ENCODE peak calls at places on chromosome 11, in five cellular contexts. A, U, Y, C and W are unnamed samples.

GRCh38 chr11:35162795-35163194 is 23.8 kb downstream of the CD44 start:
- DNase-seq in A (no peak), U (peak; percentile 61), Y (no peak), C (no peak), W (no peak)

GRCh38 chr11:122104381-122104780 is 11.6 kb downstream of the BLID start:
- DNase-seq in A (no peak), U (no peak), Y (no peak), C (no peak), W (no peak)

GRCh38 chr11:69183613-69184012 is 27.9 kb downstream of the SMIM38 start:
- DNase-seq in A (no peak), U (no peak), Y (no peak), C (no peak), W (no peak)

GRCh38 chr11:96124155-96124554 is 200.2 kb upstream of the MTMR2 start:
- DNase-seq in A (no peak), U (no peak), Y (no peak), C (no peak), W (no peak)

GRCh38 chr11:123238297-123238696 is 43.2 kb upstream of the CLMP start:
- DNase-seq in A (peak; percentile 10), U (peak; percentile 97), Y (no peak), C (peak; percentile 10), W (no peak)

GRCh38 chr11:2566223-2567025 is 121.6 kb downstream of the KCNQ1 start:
- DNase-seq in A (no peak), U (peak; percentile 4), Y (no peak), C (no peak), W (no peak)

GRCh38 chr11:111335596-111335995 is 37.2 kb downstream of the POU2AF3 start:
- DNase-seq in A (no peak), U (no peak), Y (no peak), C (no peak), W (peak; percentile 29)

GRCh38 chr11:1916132-1916985 is 3.1 kb upstream of the TNNT3 start:
- DNase-seq in A (no peak), U (no peak), Y (peak; percentile 28), C (no peak), W (no peak)

GRCh38 chr11:94731921-94732601 is 36.1 kb upstream of the AMOTL1 start:
- DNase-seq in A (peak; percentile 14), U (peak; percentile 49), Y (peak; percentile 26), C (peak; percentile 31), W (peak; percentile 87)

GRCh38 chr11:128507936-128508335 is 79.4 kb downstream of the ETS1 start:
- DNase-seq in A (no peak), U (no peak), Y (no peak), C (no peak), W (no peak)

GRCh38 chr11:128511712-128512111 is 75.6 kb downstream of the ETS1 start:
- DNase-seq in A (no peak), U (no peak), Y (no peak), C (no peak), W (no peak)

GRCh38 chr11:128508785-128509518 is 78.4 kb downstream of the ETS1 start:
- DNase-seq in A (no peak), U (peak; percentile 88), Y (no peak), C (no peak), W (no peak)

GRCh38 chr11:128512478-128513127 is 74.8 kb downstream of the ETS1 start:
- DNase-seq in A (no peak), U (no peak), Y (no peak), C (no peak), W (no peak)

DNA sequence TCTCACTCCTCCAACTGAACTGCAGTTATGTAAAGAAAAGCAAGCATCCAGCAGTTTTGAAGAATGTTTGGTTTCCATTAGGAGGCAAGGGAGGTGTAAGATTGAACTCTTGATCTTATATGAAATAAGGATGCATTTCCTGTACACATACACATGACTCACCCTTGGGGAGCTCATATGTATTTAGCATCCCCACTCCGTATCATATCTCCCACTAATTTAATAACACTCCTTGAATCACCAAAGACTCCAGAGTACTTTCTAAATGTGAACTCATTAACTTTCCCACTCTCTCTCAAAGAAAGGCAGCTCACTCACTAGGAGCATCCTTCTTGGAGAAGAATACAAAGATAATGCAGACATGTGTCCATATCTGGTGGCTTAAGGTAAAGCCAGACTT is 77.4 kb downstream of the ETS1 start:
- DNase-seq in A (no peak), U (peak; percentile 72), Y (no peak), C (no peak), W (no peak)
- H3K4me1 ChIP-seq in A (peaks cover 36% of the 10 kb centered on the region), U (peaks cover 44% of the 10 kb centered on the region), Y (peaks cover 98% of the 10 kb centered on the region), C (peaks cover 100% of the 10 kb centered on the region), W (peaks cover 32% of the 10 kb centered on the region)

GRCh38 chr11:14370496-14370895 is 11.5 kb upstream of the RRAS2 start:
- DNase-seq in A (no peak), U (no peak), Y (no peak), C (no peak), W (no peak)
- H3K27ac ChIP-seq in A (no peak overlapping the region), U (no peak overlapping the region), Y (no peak overlapping the region), C (no peak overlapping the region), W (no peak overlapping the region)

GRCh38 chr11:36228689-36229088 is 60.5 kb downstream of the COMMD9 start:
- DNase-seq in A (no peak), U (no peak), Y (no peak), C (no peak), W (no peak)

GRCh38 chr11:36231300-36231699 is 57.9 kb downstream of the COMMD9 start:
- DNase-seq in A (no peak), U (peak; percentile 77), Y (no peak), C (no peak), W (no peak)

GRCh38 chr11:36222755-36223635 is 66.2 kb downstream of the COMMD9 start:
- DNase-seq in A (peak; percentile 14), U (peak; percentile 67), Y (no peak), C (no peak), W (no peak)

GRCh38 chr11:36229091-36229490 is 60.1 kb downstream of the COMMD9 start:
- DNase-seq in A (no peak), U (no peak), Y (no peak), C (no peak), W (no peak)

GRCh38 chr11:36227044-36227443 is 62.2 kb downstream of the COMMD9 start:
- DNase-seq in A (no peak), U (no peak), Y (no peak), C (no peak), W (no peak)
- H3K4me1 ChIP-seq in A (no peaks in the 10 kb centered on the region), U (peaks cover 2% of the 10 kb centered on the region), Y (peaks cover 10% of the 10 kb centered on the region), C (peaks cover 7% of the 10 kb centered on the region), W (peaks cover 8% of the 10 kb centered on the region)

DNA sequence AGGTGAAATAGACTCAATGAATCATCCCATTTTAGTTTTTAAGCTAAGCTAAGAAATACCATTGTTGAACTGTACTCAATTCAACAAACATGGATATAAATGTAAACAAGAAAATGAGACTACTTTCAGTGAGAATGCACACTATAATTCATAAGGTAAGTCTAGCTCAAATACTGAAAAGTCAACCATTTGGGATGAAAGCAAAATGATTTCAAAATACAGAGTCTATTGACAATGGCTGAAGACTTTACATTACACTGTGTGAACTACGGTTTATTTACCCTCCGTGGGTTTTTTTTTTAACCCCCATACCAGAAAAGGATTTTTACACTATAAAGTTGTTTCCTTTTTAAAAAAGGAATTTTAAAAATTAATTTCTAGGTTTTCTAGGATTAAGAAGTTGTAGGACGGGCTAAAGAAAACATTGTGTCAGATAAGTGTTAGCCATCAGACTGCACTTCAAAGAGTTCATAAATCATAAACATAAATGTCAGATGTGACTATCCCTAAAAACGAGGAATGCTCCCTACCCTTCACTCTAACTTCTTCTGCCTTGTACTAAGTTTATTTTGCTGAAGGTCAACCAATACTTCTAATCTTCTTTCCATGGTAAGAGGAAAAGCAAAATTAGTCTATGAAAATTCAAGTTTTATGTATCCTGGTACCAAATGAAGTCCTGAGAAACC is 83.0 kb downstream of the FCHSD2 start:
- DNase-seq in A (no peak), U (no peak), Y (no peak), C (no peak), W (no peak)
- H3K27ac ChIP-seq in A (no peak overlapping the region), U (no peak overlapping the region), Y (no peak overlapping the region), C (no peak overlapping the region), W (no peak overlapping the region)

DNA sequence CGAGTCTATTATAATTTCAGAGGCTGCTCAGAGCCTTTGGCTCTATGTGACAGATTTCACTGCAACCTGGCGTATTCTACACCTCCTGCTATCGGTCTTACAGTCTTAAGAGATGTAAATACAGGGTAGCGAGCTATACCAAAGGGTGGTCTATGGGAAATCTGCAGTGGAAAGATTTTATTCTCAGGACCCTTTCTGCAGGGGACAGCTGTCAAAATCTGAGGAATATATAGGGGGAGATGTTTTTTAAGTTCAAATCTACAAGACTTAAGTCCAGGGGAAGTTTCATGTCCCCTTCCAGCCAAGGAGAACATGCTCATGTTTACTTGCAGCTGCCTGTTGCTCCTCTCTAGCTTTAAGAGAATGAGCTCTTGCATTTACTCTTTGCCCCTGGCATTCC is 62.7 kb downstream of the MICAL2 start:
- DNase-seq in A (no peak), U (no peak), Y (no peak), C (no peak), W (no peak)
- H3K4me1 ChIP-seq in A (no peaks in the 10 kb centered on the region), U (peaks cover 18% of the 10 kb centered on the region), Y (peaks cover 37% of the 10 kb centered on the region), C (peaks cover 48% of the 10 kb centered on the region), W (peaks cover 57% of the 10 kb centered on the region)

DNA sequence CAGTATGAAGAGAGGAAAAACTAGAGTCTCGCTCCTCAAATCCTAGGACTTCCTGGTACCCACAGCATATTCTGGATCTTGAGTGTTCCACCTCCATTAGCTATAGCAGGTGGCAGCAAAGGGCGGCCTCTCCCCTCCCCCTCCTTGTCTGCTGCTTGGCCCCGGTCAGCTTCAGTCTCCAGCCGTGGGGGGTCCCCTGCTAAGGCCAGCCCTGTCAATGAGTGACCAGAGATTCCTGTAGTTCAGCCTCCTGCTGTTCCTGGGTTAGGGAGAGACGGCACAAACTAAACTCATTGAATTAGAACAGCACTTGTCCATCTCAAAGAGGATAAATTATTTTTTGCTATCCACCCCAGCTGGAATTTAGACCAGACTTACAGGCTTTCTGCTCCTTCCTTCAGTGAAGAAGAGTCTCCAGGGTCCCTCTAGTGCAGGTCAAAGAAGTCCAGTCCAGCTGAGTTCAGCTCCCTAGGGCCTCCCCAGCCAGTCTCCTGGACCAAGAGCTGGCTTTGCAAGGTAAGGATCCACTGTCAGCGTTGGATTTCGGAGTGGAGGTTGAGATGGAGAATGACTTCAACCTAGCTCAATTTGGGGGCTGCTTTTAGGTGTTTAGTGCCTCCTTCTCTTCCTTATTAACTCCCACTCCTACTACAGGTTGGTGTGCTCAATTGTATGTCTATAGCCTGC is 1.1 kb upstream of the PHLDB1 start:
- DNase-seq in A (peak; percentile 76), U (no peak), Y (no peak), C (peak; percentile 46), W (no peak)
- H3K27ac ChIP-seq in A (peak overlapping the region; percentile 74), U (peak overlapping the region; percentile 88), Y (peak overlapping the region; percentile 93), C (peak overlapping the region; percentile 83), W (no peak overlapping the region)

GRCh38 chr11:125371451-125371935 is 124.6 kb downstream of the FEZ1 start:
- DNase-seq in A (no peak), U (no peak), Y (no peak), C (no peak), W (no peak)
- H3K4me1 ChIP-seq in A (peaks cover 26% of the 10 kb centered on the region), U (peaks cover 9% of the 10 kb centered on the region), Y (peaks cover 43% of the 10 kb centered on the region), C (peaks cover 21% of the 10 kb centered on the region), W (no peaks in the 10 kb centered on the region)

GRCh38 chr11:63813563-63814382 is 517 bp downstream of the SPINDOC start:
- DNase-seq in A (peak; percentile 21), U (peak; percentile 68), Y (peak; percentile 70), C (peak; percentile 39), W (no peak)
- H3K27ac ChIP-seq in A (peak overlapping the region; percentile 64), U (peak overlapping the region; percentile 68), Y (peak overlapping the region; percentile 89), C (peak overlapping the region; percentile 35), W (no peak overlapping the region)